ENCODE peak calls at places on chromosome 2, in five cellular contexts. D is OCI-LY7, M is GM23338, H is testis, Z is cardiac muscle cell. P is an unnamed sample. For H3K4me1, the result is how much of the 10 kb centered on the place peaks cover.

GRCh38 chr2:48733067-48733503 is 22.4 kb downstream of the LHCGR start:
- DNase-seq in D (no peak), M (no peak), H (no peak), Z (no peak), P (no peak)

GRCh38 chr2:46386763-46387162 is 89.6 kb downstream of the EPAS1 start:
- DNase-seq in D (no peak), M (no peak), H (no peak), Z (no peak), P (no peak)

GRCh38 chr2:222897898-222898297 is 37.1 kb downstream of the ACSL3 start:
- DNase-seq in D (no peak), M (no peak), H (no peak), Z (no peak), P (no peak)

GRCh38 chr2:24881158-24881557 is 38.9 kb downstream of the ADCY3 start:
- DNase-seq in D (no peak), M (no peak), H (no peak), Z (no peak), P (no peak)

GRCh38 chr2:223929575-223930001 is 15.5 kb downstream of the WDFY1 start:
- DNase-seq in D (no peak), M (no peak), H (no peak), Z (no peak), P (no peak)

GRCh38 chr2:24334245-24334633 is 26.1 kb downstream of the ITSN2 start:
- DNase-seq in D (no peak), M (no peak), H (no peak), Z (no peak), P (no peak)

GRCh38 chr2:25845843-25846505 is 32.3 kb downstream of the ASXL2 start:
- DNase-seq in D (no peak), M (peak), H (no peak), Z (no peak), P (no peak)

GRCh38 chr2:180980943-180981898 is 816 bp downstream of the UBE2E3 start:
- DNase-seq in D (peak), M (peak), H (peak), Z (peak), P (peak)

GRCh38 chr2:9617749-9618148 is 13.0 kb downstream of the YWHAQ start:
- DNase-seq in D (no peak), M (no peak), H (no peak), Z (no peak), P (no peak)

GRCh38 chr2:235098273-235098672 is 146.5 kb downstream of the SH3BP4 start:
- DNase-seq in D (no peak), M (peak), H (no peak), Z (no peak), P (no peak)

GRCh38 chr2:178202927-178203326 is 8.6 kb downstream of the OSBPL6 start:
- DNase-seq in D (no peak), M (no peak), H (no peak), Z (no peak), P (no peak)

GRCh38 chr2:11419781-11420180 is 46.2 kb downstream of the E2F6 start:
- DNase-seq in D (no peak), M (no peak), H (peak), Z (peak), P (no peak)

GRCh38 chr2:218893349-218894167 is 12.9 kb downstream of the WNT10A start:
- DNase-seq in D (no peak), M (no peak), H (no peak), Z (no peak), P (no peak)
- H3K4me3 ChIP-seq in D (peak), M (peak), H (peak), Z (peak), P (peak)

DNA sequence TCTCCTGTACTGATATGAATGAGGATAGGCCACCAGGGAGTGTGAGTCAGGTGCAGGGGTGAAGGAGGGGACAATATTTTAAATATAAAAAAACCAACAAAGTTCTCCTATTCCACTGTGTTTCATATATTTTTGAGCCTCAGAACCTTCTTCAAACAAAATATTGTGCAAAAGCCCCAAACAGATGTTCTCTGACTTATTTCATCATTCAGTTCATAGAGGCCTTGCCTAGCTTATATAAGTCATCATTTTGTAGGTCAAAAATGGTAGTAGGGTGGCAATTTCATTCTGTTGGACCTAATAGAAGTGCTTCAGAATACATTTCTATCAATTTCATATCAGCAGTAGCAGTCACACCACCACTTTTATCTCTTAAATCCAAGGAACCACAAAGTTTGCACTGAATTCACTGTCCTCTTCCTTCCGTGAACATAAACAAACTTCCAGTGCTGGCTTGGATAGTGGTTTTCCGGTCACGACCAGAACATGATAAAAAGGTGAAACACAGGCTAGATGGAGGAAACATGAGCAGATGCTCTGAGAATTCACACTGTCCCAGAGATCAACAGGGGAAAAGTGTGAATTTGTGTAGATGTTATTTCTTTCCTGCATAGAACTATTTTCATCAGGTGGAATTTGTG is 99.1 kb downstream of the EN1 start:
- DNase-seq in D (no peak), M (no peak), H (no peak), Z (no peak), P (no peak)
- H3K27ac ChIP-seq in D (no peak), M (no peak), H (no peak), Z (no peak), P (no peak)

GRCh38 chr2:43406643-43407042 is 180.2 kb upstream of the ZFP36L2 start:
- DNase-seq in D (no peak), M (peak), H (no peak), Z (no peak), P (no peak)
- H3K4me1 ChIP-seq in D (under half), M (under half), H (under half), Z (under half), P (under half)

GRCh38 chr2:14633451-14634211 is 1.1 kb downstream of the LRATD1 start:
- DNase-seq in D (no peak), M (peak), H (peak), Z (peak), P (peak)

GRCh38 chr2:14633031-14633430 is 514 bp downstream of the LRATD1 start:
- DNase-seq in D (no peak), M (peak), H (no peak), Z (no peak), P (peak)

GRCh38 chr2:14632133-14632936 is at the start of gene LRATD1:
- DNase-seq in D (no peak), M (peak), H (peak), Z (peak), P (peak)

GRCh38 chr2:14634223-14634884 is 1.8 kb downstream of the LRATD1 start:
- DNase-seq in D (no peak), M (peak), H (peak), Z (peak), P (peak)

GRCh38 chr2:14634885-14635871 is 2.7 kb downstream of the LRATD1 start:
- DNase-seq in D (no peak), M (peak), H (peak), Z (peak), P (peak)
- H3K4me3 ChIP-seq in D (no peak), M (peak), H (peak), Z (peak), P (peak)

GRCh38 chr2:101829018-101829396 is 131.5 kb downstream of the MAP4K4 start:
- DNase-seq in D (no peak), M (no peak), H (no peak), Z (no peak), P (no peak)

GRCh38 chr2:101828267-101829017 is 130.9 kb downstream of the MAP4K4 start:
- DNase-seq in D (peak), M (no peak), H (no peak), Z (no peak), P (no peak)

GRCh38 chr2:101826716-101827115 is 129.2 kb downstream of the MAP4K4 start:
- DNase-seq in D (no peak), M (no peak), H (no peak), Z (no peak), P (no peak)

GRCh38 chr2:101829429-101829828 is 131.9 kb downstream of the MAP4K4 start:
- DNase-seq in D (no peak), M (no peak), H (no peak), Z (no peak), P (no peak)

DNA sequence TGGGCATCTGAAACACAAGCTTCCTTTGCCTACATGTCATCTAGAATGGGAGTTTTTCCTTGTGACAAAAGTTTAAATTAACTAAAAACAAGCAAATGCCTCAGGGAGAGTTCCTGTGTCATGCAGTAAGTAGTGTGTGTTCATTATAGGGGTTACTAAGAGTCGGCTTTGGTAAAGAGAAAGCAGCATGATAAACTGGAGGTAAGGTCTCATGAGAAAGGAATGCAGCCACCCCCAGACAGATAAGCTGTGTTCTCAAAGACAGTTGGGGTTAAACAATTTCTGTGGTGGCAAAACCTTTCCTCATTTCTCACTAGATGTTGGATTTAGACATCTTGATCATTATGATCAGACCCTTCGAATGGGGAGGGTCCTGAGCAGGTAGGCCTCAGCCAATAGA is 129.7 kb downstream of the MAP4K4 start:
- DNase-seq in D (no peak), M (no peak), H (no peak), Z (no peak), P (no peak)
- H3K27ac ChIP-seq in D (no peak), M (no peak), H (no peak), Z (peak), P (no peak)

DNA sequence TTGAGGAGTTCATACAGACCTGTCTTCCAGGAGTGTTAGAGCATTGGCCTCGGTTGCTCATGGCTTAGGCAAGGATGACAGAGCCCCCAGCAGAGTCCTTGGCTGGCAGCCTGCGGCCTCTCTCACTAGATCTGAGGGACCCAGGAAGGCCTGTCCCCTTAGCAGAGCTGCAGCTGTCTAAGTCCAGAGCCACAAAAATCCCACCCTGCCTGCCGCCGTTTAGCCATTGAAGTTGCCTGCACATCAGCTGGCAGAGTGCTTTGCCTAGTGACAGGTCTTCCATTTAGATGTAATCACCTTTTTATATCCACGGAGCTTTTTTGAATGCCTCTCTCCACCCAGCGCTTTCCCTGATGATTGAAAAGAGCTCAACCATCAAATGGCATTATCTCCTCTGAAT is 72.0 kb downstream of the TNP1 start:
- DNase-seq in D (no peak), M (no peak), H (no peak), Z (no peak), P (no peak)
- H3K4me1 ChIP-seq in D (under half), M (under half), H (under half), Z (under half), P (under half)

GRCh38 chr2:197431858-197432257 is 3.0 kb downstream of the SF3B1 start:
- DNase-seq in D (no peak), M (no peak), H (no peak), Z (no peak), P (no peak)
- H3K4me3 ChIP-seq in D (peak), M (peak), H (no peak), Z (no peak), P (no peak)

DNA sequence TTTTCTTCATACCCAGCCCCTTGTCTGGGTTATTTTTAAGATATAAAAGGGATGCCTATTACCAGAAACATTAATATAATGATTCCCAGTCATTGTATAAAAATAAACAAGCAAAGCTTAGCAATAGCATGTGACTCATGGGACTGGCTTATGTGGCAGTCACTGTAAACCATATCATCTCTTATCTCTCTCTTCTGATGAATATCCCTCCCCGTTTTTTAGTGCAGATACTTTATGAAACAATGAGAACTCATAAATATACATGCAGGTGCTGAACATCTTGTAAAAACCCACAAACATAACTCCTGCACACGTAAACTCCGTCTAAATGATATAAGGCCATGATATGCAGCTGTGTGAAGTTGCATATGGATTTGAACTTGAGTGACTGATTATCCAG is 154.9 kb downstream of the MGAT5 start:
- DNase-seq in D (no peak), M (no peak), H (no peak), Z (no peak), P (no peak)
- H3K27ac ChIP-seq in D (peak), M (no peak), H (no peak), Z (no peak), P (peak)

GRCh38 chr2:63872571-63873328 is 31.1 kb downstream of the UGP2 start:
- DNase-seq in D (no peak), M (no peak), H (no peak), Z (peak), P (no peak)
- H3K4me1 ChIP-seq in D (under half), M (under half), H (under half), Z (under half), P (under half)

GRCh38 chr2:47520302-47520630 is 117.3 kb downstream of the MSH2 start:
- DNase-seq in D (peak), M (no peak), H (no peak), Z (no peak), P (no peak)
- H3K4me3 ChIP-seq in D (peak), M (peak), H (peak), Z (no peak), P (no peak)

P was measured in left lung.